ENCODE peak calls at places on chromosome 9, in four cellular contexts. M is MM.1S, Z is H1, C is IMR-90. F is an unnamed sample. For H3K4me1, the result is how much of the 10 kb centered on the place peaks cover.

GRCh38 chr9:131001021-131001420 is 8.0 kb upstream of the LAMC3 start:
- DNase-seq in M (no peak), Z (no peak), C (no peak), F (no peak)

GRCh38 chr9:90299963-90300362 is 342.7 kb downstream of the DIRAS2 start:
- DNase-seq in M (no peak), Z (no peak), C (no peak), F (no peak)

GRCh38 chr9:86163503-86163902 is 64.1 kb upstream of the GOLM1 start:
- DNase-seq in M (no peak), Z (no peak), C (no peak), F (no peak)

GRCh38 chr9:116547729-116548426 is 139.2 kb upstream of the TRIM32 start:
- DNase-seq in M (no peak), Z (no peak), C (no peak), F (no peak)

GRCh38 chr9:113215142-113215541 is 5.9 kb downstream of the FKBP15 start:
- DNase-seq in M (no peak), Z (no peak), C (peak), F (peak)

GRCh38 chr9:76200315-76200714 is 193.9 kb downstream of the RFK start:
- DNase-seq in M (no peak), Z (no peak), C (peak), F (no peak)

GRCh38 chr9:36316629-36317317 is 58.5 kb upstream of the GNE start:
- DNase-seq in M (no peak), Z (no peak), C (no peak), F (no peak)

GRCh38 chr9:126700903-126701819 is 87.4 kb downstream of the LMX1B start:
- DNase-seq in M (no peak), Z (no peak), C (no peak), F (no peak)

GRCh38 chr9:108180511-108180910 is 675.3 kb downstream of the ACTL7B start:
- DNase-seq in M (no peak), Z (no peak), C (no peak), F (no peak)

DNA sequence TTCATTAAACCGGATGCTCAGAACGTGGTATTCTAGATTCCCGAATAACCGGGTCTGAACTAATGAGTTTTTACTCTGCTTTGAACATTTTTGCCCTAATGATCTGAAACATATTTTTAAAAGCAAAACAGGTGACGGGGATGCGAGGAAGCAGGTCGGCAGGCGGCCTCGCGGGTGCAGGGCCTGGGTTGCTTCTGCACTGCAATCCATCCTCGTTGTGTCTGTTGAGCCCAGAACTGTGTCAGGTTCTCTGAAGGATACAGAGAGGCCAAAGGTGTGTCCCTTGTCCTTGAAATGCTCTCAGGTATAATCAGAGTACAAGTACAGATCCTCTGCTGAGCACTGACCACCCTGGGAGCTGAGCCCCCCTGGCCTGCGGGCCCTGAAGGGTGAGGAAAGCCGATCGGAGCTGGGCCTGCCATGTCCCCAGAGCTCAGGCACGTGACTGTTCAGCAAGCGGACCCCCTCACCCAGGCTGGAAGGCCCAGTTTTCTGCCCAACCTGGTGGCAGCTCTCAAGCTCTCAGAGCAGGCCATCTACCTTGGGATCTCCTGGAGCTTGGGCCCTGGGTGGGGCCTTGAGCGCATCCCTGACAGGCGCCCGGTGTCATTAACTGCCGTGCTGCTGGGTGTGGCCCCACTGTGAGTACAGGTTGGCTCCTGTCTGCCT is 151.8 kb downstream of the OLFM1 start:
- DNase-seq in M (no peak), Z (no peak), C (no peak), F (no peak)
- H3K4me1 ChIP-seq in M (under half), Z (under half), C (under half), F (under half)

GRCh38 chr9:133822439-133823065 is 84.4 kb upstream of the SARDH start:
- DNase-seq in M (no peak), Z (no peak), C (no peak), F (peak)
- H3K9ac ChIP-seq in M (no peak), Z (no peak), C (no peak), F (no peak)

DNA sequence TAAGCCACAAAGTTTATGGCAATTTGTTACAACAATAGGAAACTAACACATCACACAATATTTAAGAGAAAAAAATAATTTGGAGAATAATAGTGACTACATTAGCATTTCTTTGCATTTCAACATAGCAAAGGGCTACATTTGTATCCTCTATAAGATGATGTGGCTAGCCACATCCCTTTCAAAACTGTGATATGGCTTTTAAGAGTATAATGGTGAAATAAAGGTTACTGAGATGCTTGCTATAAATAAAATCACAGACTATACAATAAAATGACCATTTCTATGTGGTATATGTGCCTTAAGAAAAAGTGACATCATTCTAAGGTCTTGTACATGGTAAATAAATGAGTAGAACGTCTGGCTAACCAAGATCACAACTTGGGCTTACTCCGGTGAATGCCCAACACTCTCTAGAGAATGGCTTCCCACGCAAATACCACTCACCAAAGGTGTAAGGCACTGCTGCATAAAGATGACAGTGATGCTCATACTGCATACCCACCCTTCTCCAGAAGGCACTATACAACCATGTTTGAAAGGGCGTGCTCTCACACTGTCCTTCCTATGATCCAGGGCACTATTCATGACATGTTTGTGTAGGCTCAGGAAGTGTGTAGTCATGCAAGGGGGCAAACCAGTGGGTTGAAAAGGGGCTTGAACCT is 286.5 kb downstream of the MLLT3 start:
- DNase-seq in M (no peak), Z (no peak), C (no peak), F (no peak)
- H3K4me1 ChIP-seq in M (under half), Z (under half), C (under half), F (under half)

DNA sequence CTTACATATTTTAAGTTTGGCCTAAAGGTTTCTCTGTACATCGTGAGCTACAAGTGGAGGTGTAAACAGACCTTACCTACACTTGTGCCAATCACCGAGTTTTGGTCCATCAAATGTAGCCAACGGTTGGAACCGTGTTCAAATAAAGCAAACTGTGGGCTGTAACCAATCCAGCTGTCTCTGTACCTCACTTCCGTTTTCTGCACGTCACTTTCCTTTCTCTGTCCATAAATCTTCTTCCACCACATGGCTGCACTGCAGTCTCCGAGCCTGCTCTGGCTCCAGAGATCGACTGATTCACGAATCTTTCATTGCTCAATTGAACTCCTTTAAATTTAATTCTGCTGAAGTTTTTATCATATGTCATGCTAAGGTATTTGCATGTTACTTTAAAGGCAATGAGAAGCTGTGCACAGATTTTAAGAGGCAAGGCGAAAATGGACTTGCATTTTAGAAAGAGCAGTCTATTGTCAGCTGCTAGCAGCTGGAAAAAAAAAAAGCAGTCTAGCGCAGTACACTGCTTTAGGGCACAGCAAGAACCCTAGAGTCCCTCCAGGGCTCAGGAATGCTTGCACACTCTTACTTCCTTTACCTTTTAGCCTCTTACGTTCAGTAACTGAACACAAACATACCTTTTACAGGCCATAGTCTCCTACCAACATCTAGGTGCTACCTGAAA is 13.2 kb downstream of the TTC39B start:
- DNase-seq in M (no peak), Z (no peak), C (no peak), F (no peak)
- H3K9ac ChIP-seq in M (no peak), Z (no peak), C (no peak), F (no peak)

DNA sequence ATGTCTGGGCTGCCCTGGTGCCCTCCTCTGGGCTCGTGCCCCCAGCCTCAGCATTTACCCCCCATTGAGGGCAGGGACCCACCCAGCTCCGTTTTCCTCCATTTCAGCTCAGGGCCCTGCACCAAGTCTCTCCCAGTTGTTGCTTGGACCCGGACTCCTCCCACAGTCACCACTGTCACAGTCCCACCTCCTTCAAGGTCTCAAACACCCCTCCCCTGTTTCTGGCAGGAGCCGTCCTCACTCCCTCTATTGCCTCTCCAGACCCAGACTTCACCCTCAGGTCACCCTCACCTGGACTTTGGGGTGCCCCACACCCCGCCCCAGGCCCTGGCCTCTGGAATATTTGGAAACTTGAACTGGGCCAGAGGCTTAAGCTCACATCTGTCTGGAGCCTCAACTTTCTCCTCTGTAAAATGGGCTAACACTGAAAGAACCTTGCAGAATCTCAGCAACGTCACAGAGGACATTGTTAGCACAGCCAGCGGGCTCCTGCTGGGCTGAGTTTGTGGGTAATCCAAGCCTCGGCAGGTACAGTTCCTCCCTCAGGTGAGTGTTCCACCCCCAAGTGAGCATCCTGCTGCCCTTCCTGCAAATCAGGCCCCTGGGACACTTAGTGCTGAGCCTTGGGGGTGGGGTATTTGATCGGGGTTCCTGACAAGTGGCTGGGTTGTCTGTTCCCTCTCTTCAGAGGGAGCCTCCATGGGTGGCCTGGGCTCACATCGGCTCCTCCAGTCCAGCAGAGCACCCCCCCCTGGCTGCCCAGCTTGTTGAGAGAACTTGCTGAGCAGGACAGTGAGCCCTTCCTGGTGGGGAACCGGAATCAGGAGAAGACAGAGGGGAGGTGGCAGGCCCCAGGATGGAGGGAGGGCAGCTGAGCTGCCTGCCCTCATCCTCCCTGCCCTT is 130.1 kb downstream of the C9orf50 start:
- DNase-seq in M (no peak), Z (no peak), C (no peak), F (no peak)
- H3K4me1 ChIP-seq in M (under half), Z (under half), C (half or more), F (under half)

GRCh38 chr9:14993891-14994554 is 83.8 kb upstream of the FREM1 start:
- DNase-seq in M (no peak), Z (no peak), C (no peak), F (no peak)
- H3K9ac ChIP-seq in M (no peak), Z (no peak), C (no peak), F (no peak)

GRCh38 chr9:123741214-123741613 is 188.7 kb downstream of the DENND1A start:
- DNase-seq in M (no peak), Z (no peak), C (no peak), F (no peak)
- H3K4me1 ChIP-seq in M (under half), Z (under half), C (under half), F (under half)

GRCh38 chr9:94139672-94140417 is 55.6 kb downstream of the PTPDC1 start:
- DNase-seq in M (no peak), Z (no peak), C (peak), F (no peak)
- H3K9ac ChIP-seq in M (no peak), Z (no peak), C (peak), F (no peak)

GRCh38 chr9:99183616-99184015 is 38.1 kb downstream of the ALG2 start:
- DNase-seq in M (no peak), Z (no peak), C (no peak), F (no peak)
- H3K4me1 ChIP-seq in M (under half), Z (under half), C (under half), F (under half)

F was measured in Karpas-422.